ENCODE peak calls at places on chromosomes 2 and 18, in eight cellular contexts. R is HCT116; Y is AG10803; L is heart right ventricle; P is CD8-positive, alpha-beta T cell; E is upper lobe of left lung; V is GM12865; X is AG04450. Z is an unnamed sample.

GRCh38 chr2:236568068-236568921 is 1.3 kb upstream of the ACKR3 start:
- DNase-seq in P (peak), X (no peak), E (peak), R (no peak), Y (peak), L (peak), V (peak), Z (peak)

GRCh38 chr18:51668101-51668500 is 470.6 kb upstream of the MEX3C start:
- DNase-seq in E (peak), L (peak), Y (peak), P (no peak), R (peak), X (peak), V (peak), Z (peak)

GRCh38 chr2:28274911-28275685 is 117.6 kb upstream of the FOSL2 start:
- DNase-seq in R (peak), E (peak), V (peak), X (peak), Y (peak), P (no peak), L (peak), Z (peak)

GRCh38 chr2:119025762-119026351 is 83.9 kb downstream of the MARCO start:
- DNase-seq in Y (no peak), E (no peak), P (no peak), X (no peak), R (no peak), L (no peak), V (no peak), Z (no peak)

GRCh38 chr2:21379140-21379539 is 255.4 kb downstream of the TDRD15 start:
- DNase-seq in L (no peak), P (no peak), Y (no peak), X (no peak), V (no peak), E (no peak), R (no peak), Z (no peak)

GRCh38 chr2:8671176-8671575 is 10.7 kb upstream of the ID2 start:
- DNase-seq in Y (no peak), E (no peak), R (no peak), X (no peak), P (no peak), V (no peak), L (no peak), Z (no peak)

GRCh38 chr2:240892361-240892760 is 3.6 kb downstream of the MAB21L4 start:
- DNase-seq in L (no peak), E (no peak), R (no peak), P (peak), X (no peak), V (no peak), Y (no peak), Z (no peak)

GRCh38 chr18:77069931-77070330 is 62.7 kb downstream of the MBP start:
- DNase-seq in E (no peak), X (no peak), Y (no peak), L (no peak), V (peak), P (peak), R (no peak), Z (peak)

GRCh38 chr2:234102112-234102511 is 51.6 kb downstream of the SPP2 start:
- DNase-seq in V (no peak), X (no peak), E (no peak), R (peak), P (peak), L (no peak), Y (no peak), Z (no peak)

GRCh38 chr2:105409717-105410116 is 10.9 kb upstream of the FHL2 start:
- DNase-seq in R (peak), V (no peak), X (peak), P (no peak), L (peak), Y (peak), E (no peak), Z (peak)

GRCh38 chr2:174325373-174325772 is 9.4 kb upstream of the SP9 start:
- DNase-seq in P (no peak), Y (no peak), V (no peak), X (no peak), E (no peak), L (no peak), R (no peak), Z (no peak)

GRCh38 chr18:67428805-67429204 is 87.7 kb downstream of the DSEL start:
- DNase-seq in L (no peak), V (no peak), R (no peak), P (no peak), Y (peak), X (no peak), E (no peak), Z (peak)

GRCh38 chr18:13067124-13067523 is 76.0 kb downstream of the CEP192 start:
- DNase-seq in L (no peak), X (no peak), E (no peak), R (no peak), V (peak), Y (no peak), P (peak), Z (no peak)

GRCh38 chr2:44942304-44943030 is 965 bp downstream of the SIX3 start:
- DNase-seq in P (no peak), E (no peak), X (no peak), R (no peak), Y (no peak), V (no peak), L (no peak), Z (no peak)
- H3K4me3 ChIP-seq in P (no peak), E (peak), X (no peak), R (no peak), Y (peak), V (no peak), L (peak), Z (no peak)

DNA sequence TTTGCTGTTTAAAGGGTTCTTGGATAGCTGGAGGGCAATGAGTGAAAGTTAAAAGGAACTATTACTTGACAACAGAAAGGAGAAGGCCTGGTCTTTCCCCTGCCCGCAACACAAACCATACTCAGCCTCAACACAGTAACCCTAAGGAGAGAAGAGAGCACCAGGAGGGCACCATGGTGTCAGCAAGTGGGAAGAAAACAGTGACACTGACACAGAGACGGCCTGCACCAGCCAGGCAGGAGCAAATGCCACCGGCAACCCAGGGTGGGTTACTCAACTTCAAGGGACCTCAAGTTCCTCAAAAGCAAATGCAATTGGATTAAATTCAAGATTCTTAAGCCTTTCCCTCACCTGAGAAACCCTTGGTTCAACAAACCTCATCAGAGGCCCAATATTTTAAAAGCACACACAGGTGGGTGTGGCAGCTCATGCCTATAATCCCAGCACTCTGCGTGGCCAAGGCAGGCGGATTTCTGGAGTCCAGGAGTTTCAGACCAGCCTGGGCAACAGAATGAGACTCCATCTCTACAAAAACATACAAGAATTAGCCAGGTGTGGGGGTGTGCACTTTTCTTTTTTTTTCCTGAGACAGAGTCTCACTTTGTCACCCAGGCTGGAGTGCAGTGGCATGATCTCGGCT is 52.3 kb downstream of the TFCP2L1 start:
- DNase-seq in L (no peak), X (no peak), R (no peak), E (no peak), Y (no peak), V (no peak), P (no peak), Z (no peak)
- TF ChIP-seq CTCF in L (no peak), X (no peak), R (no peak), E (no peak), Y (no peak), V (no peak), P (no peak), Z (no peak)

GRCh38 chr2:108376774-108377173 is 980 bp upstream of the SULT1C4 start:
- DNase-seq in L (no peak), X (no peak), V (no peak), R (no peak), P (no peak), Y (no peak), E (no peak), Z (no peak)

GRCh38 chr2:108382196-108382595 is 4.4 kb downstream of the SULT1C4 start:
- DNase-seq in E (no peak), R (no peak), Y (no peak), P (no peak), V (no peak), L (no peak), X (no peak), Z (no peak)

GRCh38 chr2:108383146-108383830 is 5.5 kb downstream of the SULT1C4 start:
- DNase-seq in X (no peak), Y (no peak), V (no peak), R (no peak), L (no peak), E (no peak), P (no peak), Z (no peak)

GRCh38 chr2:108377815-108378630 is at the start of gene SULT1C4:
- DNase-seq in P (no peak), R (no peak), Y (no peak), X (no peak), V (no peak), L (peak), E (peak), Z (no peak)

GRCh38 chr2:108377411-108377810 is 343 bp upstream of the SULT1C4 start:
- DNase-seq in E (no peak), X (peak), P (no peak), L (no peak), V (no peak), Y (no peak), R (no peak), Z (no peak)
- H3K4me3 ChIP-seq in E (peak), X (no peak), P (no peak), L (peak), V (no peak), Y (no peak), R (no peak), Z (no peak)

GRCh38 chr18:473687-474265 is 26.7 kb downstream of the COLEC12 start:
- DNase-seq in R (no peak), V (no peak), L (no peak), P (no peak), X (no peak), E (no peak), Y (no peak), Z (no peak)

GRCh38 chr18:464311-464659 is 36.2 kb downstream of the COLEC12 start:
- DNase-seq in Y (no peak), V (no peak), X (no peak), P (no peak), R (no peak), L (no peak), E (no peak), Z (no peak)

GRCh38 chr18:471701-472100 is 28.8 kb downstream of the COLEC12 start:
- DNase-seq in X (no peak), L (no peak), E (no peak), Y (peak), R (no peak), P (no peak), V (no peak), Z (peak)

GRCh38 chr18:470661-471501 is 29.6 kb downstream of the COLEC12 start:
- DNase-seq in L (no peak), X (no peak), R (no peak), E (no peak), Y (peak), V (no peak), P (no peak), Z (peak)

GRCh38 chr18:468841-469796 is 31.4 kb downstream of the COLEC12 start:
- DNase-seq in L (no peak), X (no peak), V (no peak), P (no peak), E (no peak), Y (no peak), R (no peak), Z (no peak)
- TF ChIP-seq CTCF in L (no peak), X (no peak), V (no peak), P (no peak), E (no peak), Y (peak), R (no peak), Z (no peak)

GRCh38 chr2:192004188-192004963 is 157.5 kb upstream of the CAVIN2 start:
- DNase-seq in P (no peak), V (peak), E (no peak), L (no peak), R (no peak), X (no peak), Y (no peak), Z (no peak)
- H3K4me3 ChIP-seq in P (no peak), V (peak), E (no peak), L (no peak), R (no peak), X (no peak), Y (no peak), Z (no peak)

GRCh38 chr18:26813043-26813442 is 52.5 kb downstream of the AQP4 start:
- DNase-seq in X (no peak), R (peak), Y (no peak), P (no peak), L (peak), E (peak), V (peak), Z (peak)
- TF ChIP-seq CTCF in X (no peak), R (peak), Y (no peak), P (no peak), L (peak), E (peak), V (peak), Z (no peak)

DNA sequence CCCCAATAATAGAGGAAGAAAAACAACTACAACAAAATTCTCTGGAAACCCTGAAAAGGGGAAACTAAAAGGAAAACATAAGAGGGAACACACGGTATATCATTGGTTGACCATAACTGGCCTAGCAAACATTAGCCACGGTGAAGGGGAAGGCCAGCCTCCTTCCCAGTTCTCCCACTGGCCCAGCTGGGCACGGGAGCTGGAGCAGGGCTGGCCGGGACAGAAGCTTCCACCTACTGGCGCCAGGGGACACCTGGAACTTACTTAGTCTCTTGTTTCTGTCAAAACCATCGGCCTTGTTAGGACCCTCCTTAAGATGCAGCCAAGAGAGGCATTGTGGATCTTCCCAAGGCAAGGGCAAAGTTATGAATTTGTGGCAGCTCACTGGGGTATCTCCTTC is 56.1 kb upstream of the DLGAP1 start:
- DNase-seq in Y (no peak), P (no peak), V (no peak), E (no peak), R (no peak), L (no peak), X (no peak), Z (no peak)
- H3K4me3 ChIP-seq in Y (no peak), P (no peak), V (no peak), E (no peak), R (no peak), L (no peak), X (no peak), Z (no peak)

DNA sequence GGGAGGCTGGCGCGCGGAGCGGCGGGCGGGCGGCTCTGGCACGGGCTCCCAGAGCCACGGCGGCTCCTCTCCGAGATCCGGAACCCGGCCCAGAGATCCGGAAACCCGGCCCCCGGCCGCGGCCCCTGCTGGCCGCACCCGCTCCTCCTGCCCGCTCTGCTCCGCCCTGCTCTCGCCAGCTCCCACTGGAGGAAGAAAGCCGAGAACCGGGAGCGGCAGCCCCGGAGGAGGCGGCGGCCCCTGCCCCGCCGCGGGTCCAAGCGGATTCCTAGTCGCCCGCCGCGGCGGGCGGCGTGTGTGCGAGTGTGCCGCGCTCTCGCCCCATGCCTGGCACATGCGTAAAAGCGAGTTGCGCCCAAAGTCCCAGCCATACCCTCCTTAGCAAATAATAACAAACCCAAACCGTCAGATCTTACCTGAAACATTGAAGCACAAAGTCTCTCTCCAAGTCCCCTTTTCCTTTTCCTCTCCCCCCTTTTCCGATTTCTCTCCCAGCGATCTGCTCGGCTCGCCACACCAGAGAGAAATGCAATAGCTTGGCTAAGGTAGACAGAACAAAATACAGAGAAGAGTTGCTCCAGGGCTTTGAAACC is 108.7 kb upstream of the KCTD1 start:
- DNase-seq in X (peak), R (no peak), V (peak), Y (peak), P (no peak), L (peak), E (peak), Z (peak)
- TF ChIP-seq CTCF in X (peak), R (peak), V (no peak), Y (peak), P (no peak), L (no peak), E (peak), Z (peak)